ENCODE peak calls at places on chromosome 13, in nine cellular contexts. O is ascending aorta, J is breast epithelium, V is A549, Y is brain microvascular endothelial cell, R is H9, U is chondrocyte, T is heart right ventricle, Z is GM12864. I is an unnamed sample.

GRCh38 chr13:79647518-79647917 is 166.6 kb downstream of the NDFIP2 start:
- DNase-seq in O (no peak), J (no peak), V (no peak), Y (no peak), R (no peak), U (no peak), T (no peak), Z (no peak), I (no peak)

GRCh38 chr13:94112731-94113130 is 366.8 kb downstream of the DCT start:
- DNase-seq in O (no peak), J (no peak), V (no peak), Y (no peak), R (no peak), U (no peak), T (no peak), Z (no peak), I (no peak)

GRCh38 chr13:59673301-59673700 is 490.4 kb downstream of the DIAPH3 start:
- DNase-seq in O (no peak), J (no peak), V (no peak), Y (no peak), R (no peak), U (no peak), T (no peak), Z (no peak), I (no peak)

GRCh38 chr13:40666905-40667621 is 622 bp upstream of the FOXO1 start:
- DNase-seq in O (no peak), J (peak), V (no peak), Y (no peak), R (no peak), U (no peak), T (peak), Z (no peak), I (no peak)

GRCh38 chr13:48412881-48413351 is at the start of gene LPAR6:
- DNase-seq in O (no peak), J (no peak), V (peak), Y (peak), R (peak), U (no peak), T (no peak), Z (no peak), I (no peak)

GRCh38 chr13:50993908-50994307 is 84.3 kb downstream of the RNASEH2B start:
- DNase-seq in O (no peak), J (no peak), V (no peak), Y (no peak), R (no peak), U (no peak), T (no peak), Z (no peak), I (no peak)

GRCh38 chr13:105805866-105806265 is 729.6 kb downstream of the EFNB2 start:
- DNase-seq in O (no peak), J (no peak), V (no peak), Y (no peak), R (no peak), U (no peak), T (no peak), Z (no peak), I (no peak)

GRCh38 chr13:74825170-74825948 is 656.6 kb downstream of the TBC1D4 start:
- DNase-seq in O (no peak), J (no peak), V (peak), Y (peak), R (no peak), U (no peak), T (no peak), Z (no peak), I (no peak)

GRCh38 chr13:97544041-97544765 is 110.2 kb downstream of the RAP2A start:
- DNase-seq in O (no peak), J (no peak), V (no peak), Y (no peak), R (no peak), U (no peak), T (no peak), Z (no peak), I (no peak)

GRCh38 chr13:104592545-104593250 is 1526.5 kb upstream of the SLC10A2 start:
- DNase-seq in O (no peak), J (no peak), V (no peak), Y (no peak), R (no peak), U (no peak), T (no peak), Z (no peak), I (no peak)

GRCh38 chr13:44191504-44192171 is 182.0 kb upstream of the SERP2 start:
- DNase-seq in O (no peak), J (peak), V (peak), Y (peak), R (peak), U (no peak), T (no peak), Z (no peak), I (no peak)

GRCh38 chr13:31824705-31825512 is 85.6 kb downstream of the RXFP2 start:
- DNase-seq in O (no peak), J (no peak), V (no peak), Y (peak), R (no peak), U (no peak), T (no peak), Z (no peak), I (no peak)

GRCh38 chr13:82802528-82802927 is 1079.7 kb downstream of the SLITRK1 start:
- DNase-seq in O (no peak), J (no peak), V (no peak), Y (no peak), R (no peak), U (no peak), T (no peak), Z (no peak), I (no peak)

GRCh38 chr13:49298903-49299605 is 51.3 kb downstream of the CDADC1 start:
- DNase-seq in O (no peak), J (peak), V (no peak), Y (no peak), R (no peak), U (no peak), T (no peak), Z (no peak), I (no peak)

GRCh38 chr13:109745702-109746101 is 40.7 kb downstream of the IRS2 start:
- DNase-seq in O (no peak), J (no peak), V (no peak), Y (no peak), R (no peak), U (no peak), T (no peak), Z (no peak), I (no peak)

GRCh38 chr13:37811441-37811840 is 58.1 kb downstream of the TRPC4 start:
- DNase-seq in O (no peak), J (no peak), V (no peak), Y (peak), R (no peak), U (no peak), T (no peak), Z (no peak), I (no peak)

GRCh38 chr13:114311908-114312307 is 2.4 kb upstream of the CHAMP1 start:
- DNase-seq in O (no peak), J (no peak), V (no peak), Y (no peak), R (no peak), U (no peak), T (no peak), Z (no peak), I (no peak)

GRCh38 chr13:95388420-95389079 is 87.3 kb upstream of the ABCC4 start:
- DNase-seq in O (no peak), J (no peak), V (no peak), Y (no peak), R (no peak), U (no peak), T (no peak), Z (no peak), I (no peak)

GRCh38 chr13:114067886-114068722 is 64.3 kb downstream of the RASA3 start:
- DNase-seq in O (no peak), J (no peak), V (no peak), Y (no peak), R (no peak), U (peak), T (no peak), Z (peak), I (no peak)

GRCh38 chr13:23960566-23961156 is 63.4 kb upstream of the C1QTNF9B start:
- DNase-seq in O (no peak), J (no peak), V (peak), Y (peak), R (no peak), U (no peak), T (no peak), Z (no peak), I (no peak)
- TF ChIP-seq CTCF in O (no peak), J (no peak), V (peak), Y (peak), R (peak), U (peak), T (peak), Z (peak), I (no peak)

GRCh38 chr13:46146898-46147297 is 35.1 kb downstream of the LCP1 start:
- DNase-seq in O (no peak), J (no peak), V (peak), Y (peak), R (peak), U (no peak), T (no peak), Z (no peak), I (no peak)
- TF ChIP-seq CTCF in O (no peak), J (no peak), V (peak), Y (peak), R (peak), U (peak), T (no peak), Z (peak), I (no peak)

GRCh38 chr13:33692531-33692930 is 125.4 kb upstream of the RFC3 start:
- DNase-seq in O (no peak), J (no peak), V (no peak), Y (no peak), R (no peak), U (no peak), T (no peak), Z (no peak), I (no peak)
- TF ChIP-seq CTCF in O (no peak), J (no peak), V (no peak), Y (no peak), R (no peak), U (peak), T (no peak), Z (no peak), I (no peak)

GRCh38 chr13:108615241-108615640 is 14.2 kb upstream of the MYO16 start:
- DNase-seq in O (no peak), J (no peak), V (no peak), Y (no peak), R (no peak), U (no peak), T (no peak), Z (no peak), I (no peak)

GRCh38 chr13:108610517-108610916 is 18.9 kb upstream of the MYO16 start:
- DNase-seq in O (no peak), J (no peak), V (no peak), Y (no peak), R (no peak), U (no peak), T (no peak), Z (no peak), I (no peak)

GRCh38 chr13:108606424-108606823 is 23.0 kb upstream of the MYO16 start:
- DNase-seq in O (no peak), J (no peak), V (no peak), Y (no peak), R (no peak), U (no peak), T (no peak), Z (no peak), I (no peak)

DNA sequence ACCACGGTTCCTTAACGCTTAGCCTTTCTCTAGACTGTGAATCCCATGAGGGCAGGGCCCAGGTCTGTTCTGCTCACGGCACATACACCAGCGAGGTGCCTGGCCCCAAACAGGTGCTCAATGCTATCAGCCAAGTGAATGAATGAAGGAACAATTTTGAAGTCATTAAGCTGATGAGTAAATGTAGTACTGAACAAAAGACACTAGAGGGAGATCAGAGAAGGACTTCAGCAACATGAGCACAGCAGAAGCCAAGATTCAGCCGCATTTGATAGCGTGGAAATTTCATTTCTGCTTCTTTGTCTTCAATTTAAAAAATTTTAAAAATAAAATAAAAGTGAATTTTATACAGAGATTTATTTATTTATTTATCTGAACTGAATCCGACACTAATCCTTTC is 20.1 kb upstream of the MYO16 start:
- DNase-seq in O (no peak), J (no peak), V (peak), Y (no peak), R (no peak), U (no peak), T (no peak), Z (no peak), I (no peak)
- TF ChIP-seq CTCF in O (no peak), J (no peak), V (peak), Y (peak), R (peak), U (peak), T (peak), Z (peak), I (no peak)

GRCh38 chr13:28819748-28820098 is 416 bp upstream of the MTUS2 start:
- DNase-seq in O (no peak), J (no peak), V (peak), Y (no peak), R (peak), U (no peak), T (peak), Z (no peak), I (no peak)
- TF ChIP-seq CTCF in O (peak), J (no peak), V (peak), Y (peak), R (peak), U (peak), T (peak), Z (peak), I (no peak)

DNA sequence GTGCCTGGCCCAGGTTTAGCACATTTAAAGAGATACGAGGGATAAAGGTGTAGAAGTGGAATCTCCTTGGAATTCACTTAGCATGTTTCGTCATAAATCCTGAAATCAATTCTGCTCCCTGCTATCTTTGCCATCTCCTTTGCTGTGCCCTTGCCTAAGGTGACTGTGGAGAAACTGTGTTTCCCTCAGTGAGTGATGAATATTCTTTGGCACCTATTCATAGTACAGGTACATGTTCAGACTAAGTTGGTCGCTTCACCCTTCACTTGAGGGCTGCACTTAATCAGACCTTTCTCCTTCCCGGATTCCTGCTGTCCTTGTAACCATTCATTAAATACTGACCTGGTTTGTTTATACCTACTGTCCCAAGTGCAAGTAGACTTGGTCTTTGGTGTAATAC is 17.8 kb downstream of the PCCA start:
- DNase-seq in O (no peak), J (no peak), V (no peak), Y (no peak), R (no peak), U (no peak), T (no peak), Z (no peak), I (no peak)
- TF ChIP-seq CTCF in O (no peak), J (no peak), V (no peak), Y (no peak), R (no peak), U (no peak), T (no peak), Z (no peak), I (no peak)

DNA sequence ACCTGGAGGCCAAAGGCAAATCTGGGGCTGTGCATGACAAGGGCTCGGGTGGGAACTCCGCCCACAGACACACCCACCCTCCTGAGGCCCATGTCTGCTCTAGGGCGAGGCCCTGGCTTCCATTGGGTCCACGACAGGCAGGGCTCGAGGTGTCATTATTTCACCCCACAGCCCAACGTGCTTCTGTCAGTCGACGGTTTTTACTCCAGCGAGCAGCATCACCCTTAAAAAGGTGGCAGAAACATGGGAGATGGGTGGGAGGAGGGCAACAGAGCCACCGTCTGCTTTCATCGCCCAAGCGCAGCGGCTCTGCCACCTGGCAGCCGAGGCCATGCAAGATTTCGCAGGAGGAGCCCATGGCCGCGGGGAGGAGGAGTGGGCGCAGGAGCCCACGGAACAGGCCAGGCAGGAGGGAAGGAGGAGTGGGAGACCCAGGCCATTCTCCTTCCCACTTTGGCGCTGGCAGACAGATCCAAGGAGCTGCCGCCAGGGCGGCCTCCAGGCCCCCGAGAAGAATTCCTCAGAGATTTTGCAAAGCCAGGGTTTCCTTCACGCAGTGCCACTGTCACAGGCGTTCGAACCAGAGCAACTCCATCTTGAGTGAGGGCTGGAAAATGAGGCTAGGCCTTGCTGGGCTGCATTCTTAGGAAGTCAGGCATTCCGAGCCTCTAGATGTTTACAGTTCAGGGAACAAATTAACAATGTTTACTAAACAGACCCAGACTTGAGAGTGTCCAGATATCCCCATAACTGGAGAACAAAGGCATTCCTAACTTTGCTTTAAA is 49.3 kb upstream of the TUBGCP3 start:
- DNase-seq in O (no peak), J (no peak), V (no peak), Y (no peak), R (peak), U (peak), T (no peak), Z (no peak), I (no peak)
- TF ChIP-seq CTCF in O (no peak), J (no peak), V (no peak), Y (peak), R (peak), U (no peak), T (no peak), Z (no peak), I (no peak)

DNA sequence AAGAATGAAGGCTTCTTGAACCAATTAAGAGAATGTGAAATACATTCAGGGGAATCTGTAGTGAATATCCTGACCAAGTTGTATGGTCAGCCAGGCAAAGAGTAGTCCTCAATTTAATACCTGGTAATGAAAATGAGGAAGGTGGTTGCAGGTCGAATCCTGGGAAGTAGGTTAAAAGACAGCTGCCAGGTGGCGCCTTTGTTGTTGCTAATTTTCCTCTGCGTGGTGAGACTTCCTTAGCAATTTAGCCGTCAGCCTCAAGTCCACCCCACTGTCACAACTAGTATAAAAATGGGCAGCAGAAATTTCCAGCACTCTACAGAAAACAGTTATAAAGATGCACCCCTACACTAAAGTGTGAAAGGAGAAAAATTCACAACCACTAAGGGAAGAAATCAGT is 235.7 kb downstream of the NHLRC3 start:
- DNase-seq in O (no peak), J (no peak), V (peak), Y (no peak), R (peak), U (no peak), T (no peak), Z (no peak), I (no peak)
- TF ChIP-seq CTCF in O (no peak), J (no peak), V (peak), Y (peak), R (peak), U (peak), T (no peak), Z (peak), I (no peak)

DNA sequence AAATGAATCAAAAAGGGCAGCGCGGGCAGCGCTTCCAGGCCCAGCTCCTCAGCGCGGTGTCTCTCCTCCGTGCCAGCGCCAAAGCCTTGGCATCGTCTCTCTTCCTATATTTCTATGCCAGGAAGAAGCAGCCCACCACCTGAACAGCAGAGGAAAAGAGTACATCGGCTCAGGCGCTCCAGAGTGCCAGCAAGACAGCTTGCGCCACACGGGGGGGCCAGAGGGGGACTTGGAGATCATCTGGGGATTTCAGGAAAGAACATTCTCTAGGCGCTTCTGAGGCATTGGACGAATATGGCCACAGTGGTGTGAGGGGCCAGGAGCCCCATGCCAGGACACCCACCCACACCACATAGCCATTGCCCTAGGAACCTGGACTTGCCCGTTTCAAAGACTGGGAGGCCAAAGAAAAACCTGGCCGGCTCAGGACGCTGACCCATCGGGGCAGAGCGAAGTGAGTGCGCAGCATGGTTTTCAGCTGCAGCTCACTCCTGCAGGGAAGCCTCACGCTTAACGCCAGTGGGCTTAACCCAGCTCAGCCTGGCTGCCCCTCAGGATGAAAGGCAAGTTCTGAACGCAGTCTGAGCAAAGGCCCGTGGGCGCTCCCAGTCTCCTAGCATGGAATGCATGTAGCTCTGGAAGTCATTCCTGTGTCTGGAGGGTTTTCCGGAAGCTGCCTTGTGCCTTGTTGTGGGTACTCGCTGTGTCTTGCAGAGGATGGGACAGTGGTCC is 62.1 kb downstream of the GGACT start:
- DNase-seq in O (no peak), J (no peak), V (no peak), Y (no peak), R (no peak), U (no peak), T (no peak), Z (no peak), I (no peak)
- TF ChIP-seq CTCF in O (no peak), J (no peak), V (no peak), Y (peak), R (no peak), U (no peak), T (no peak), Z (no peak), I (no peak)

GRCh38 chr13:103539265-103539664 is 473.0 kb upstream of the SLC10A2 start:
- DNase-seq in O (no peak), J (no peak), V (no peak), Y (no peak), R (peak), U (no peak), T (peak), Z (no peak), I (no peak)
- TF ChIP-seq CTCF in O (no peak), J (no peak), V (no peak), Y (no peak), R (no peak), U (no peak), T (no peak), Z (no peak), I (no peak)